ENCODE peak calls at places on chromosomes 12 and 14, in ten cellular contexts. One of them, this sample, is unnamed.

GRCh38 chr12:108199111-108199510 is 70.0 kb downstream of the WSCD2 start:
- DNase-seq in SK-N-SH: peak; percentile 49
- DNase-seq in ovary: no peak
- DNase-seq in pancreas: no peak
- DNase-seq in psoas muscle: no peak
- DNase-seq in PC-9: no peak
- DNase-seq in AG04449: no peak
- DNase-seq in HFF-Myc: no peak
- DNase-seq in lower leg skin: no peak
- DNase-seq in RWPE2: no peak
- DNase-seq in this sample: no peak

GRCh38 chr12:120041386-120042231 is 52.6 kb downstream of the BICDL1 start:
- DNase-seq in SK-N-SH: no peak
- DNase-seq in ovary: no peak
- DNase-seq in pancreas: no peak
- DNase-seq in psoas muscle: no peak
- DNase-seq in PC-9: no peak
- DNase-seq in AG04449: no peak
- DNase-seq in HFF-Myc: no peak
- DNase-seq in lower leg skin: peak; percentile 35
- DNase-seq in RWPE2: no peak
- DNase-seq in this sample: no peak

GRCh38 chr12:109839444-109839843 is 6.2 kb upstream of the TRPV4 start:
- DNase-seq in SK-N-SH: no peak
- DNase-seq in ovary: no peak
- DNase-seq in pancreas: no peak
- DNase-seq in psoas muscle: no peak
- DNase-seq in PC-9: no peak
- DNase-seq in AG04449: no peak
- DNase-seq in HFF-Myc: no peak
- DNase-seq in lower leg skin: no peak
- DNase-seq in RWPE2: no peak
- DNase-seq in this sample: no peak

GRCh38 chr14:105865266-105865903 is 339.0 kb downstream of the TMEM121 start:
- DNase-seq in SK-N-SH: no peak
- DNase-seq in ovary: peak; percentile 5
- DNase-seq in pancreas: peak; percentile 43
- DNase-seq in psoas muscle: no peak
- DNase-seq in PC-9: no peak
- DNase-seq in AG04449: no peak
- DNase-seq in HFF-Myc: no peak
- DNase-seq in lower leg skin: no peak
- DNase-seq in RWPE2: peak; percentile 62
- DNase-seq in this sample: no peak

GRCh38 chr14:99270491-99271287 is 1.3 kb downstream of the BCL11B start:
- DNase-seq in SK-N-SH: peak; percentile 54
- DNase-seq in ovary: no peak
- DNase-seq in pancreas: no peak
- DNase-seq in psoas muscle: no peak
- DNase-seq in PC-9: no peak
- DNase-seq in AG04449: no peak
- DNase-seq in HFF-Myc: no peak
- DNase-seq in lower leg skin: no peak
- DNase-seq in RWPE2: no peak
- DNase-seq in this sample: no peak

GRCh38 chr12:93387780-93388179 is 10.1 kb downstream of the NUDT4 start:
- DNase-seq in SK-N-SH: no peak
- DNase-seq in ovary: no peak
- DNase-seq in pancreas: no peak
- DNase-seq in psoas muscle: no peak
- DNase-seq in PC-9: no peak
- DNase-seq in AG04449: no peak
- DNase-seq in HFF-Myc: no peak
- DNase-seq in lower leg skin: no peak
- DNase-seq in RWPE2: no peak
- DNase-seq in this sample: no peak

GRCh38 chr14:33207467-33208015 is 268.9 kb downstream of the NPAS3 start:
- DNase-seq in SK-N-SH: no peak
- DNase-seq in ovary: no peak
- DNase-seq in pancreas: no peak
- DNase-seq in psoas muscle: no peak
- DNase-seq in PC-9: no peak
- DNase-seq in AG04449: no peak
- DNase-seq in HFF-Myc: no peak
- DNase-seq in lower leg skin: no peak
- DNase-seq in RWPE2: no peak
- DNase-seq in this sample: no peak

GRCh38 chr14:103549361-103550311 is 12.8 kb downstream of the BAG5 start:
- DNase-seq in SK-N-SH: peak; percentile 38
- DNase-seq in ovary: no peak
- DNase-seq in pancreas: peak; percentile 63
- DNase-seq in psoas muscle: peak; percentile 31
- DNase-seq in PC-9: no peak
- DNase-seq in AG04449: no peak
- DNase-seq in HFF-Myc: no peak
- DNase-seq in lower leg skin: no peak
- DNase-seq in RWPE2: peak; percentile 70
- DNase-seq in this sample: no peak

GRCh38 chr14:94558842-94559241 is 2.4 kb upstream of the SERPINA4 start:
- DNase-seq in SK-N-SH: no peak
- DNase-seq in ovary: no peak
- DNase-seq in pancreas: no peak
- DNase-seq in psoas muscle: no peak
- DNase-seq in PC-9: no peak
- DNase-seq in AG04449: no peak
- DNase-seq in HFF-Myc: no peak
- DNase-seq in lower leg skin: no peak
- DNase-seq in RWPE2: peak; percentile 10
- DNase-seq in this sample: no peak

GRCh38 chr12:62631531-62632520 is 165.2 kb downstream of the MON2 start:
- DNase-seq in SK-N-SH: peak; percentile 89
- DNase-seq in ovary: peak; percentile 62
- DNase-seq in pancreas: peak; percentile 80
- DNase-seq in psoas muscle: peak; percentile 55
- DNase-seq in PC-9: peak; percentile 57
- DNase-seq in AG04449: peak; percentile 24
- DNase-seq in HFF-Myc: peak; percentile 35
- DNase-seq in lower leg skin: peak; percentile 51
- DNase-seq in RWPE2: no peak
- DNase-seq in this sample: peak; percentile 66

GRCh38 chr14:94884616-94885230 is 114.8 kb upstream of the GSC start:
- DNase-seq in SK-N-SH: no peak
- DNase-seq in ovary: no peak
- DNase-seq in pancreas: no peak
- DNase-seq in psoas muscle: no peak
- DNase-seq in PC-9: no peak
- DNase-seq in AG04449: no peak
- DNase-seq in HFF-Myc: no peak
- DNase-seq in lower leg skin: no peak
- DNase-seq in RWPE2: no peak
- DNase-seq in this sample: no peak

GRCh38 chr14:52545584-52546317 is 6.6 kb downstream of the TXNDC16 start:
- DNase-seq in SK-N-SH: no peak
- DNase-seq in ovary: no peak
- DNase-seq in pancreas: no peak
- DNase-seq in psoas muscle: no peak
- DNase-seq in PC-9: no peak
- DNase-seq in AG04449: no peak
- DNase-seq in HFF-Myc: no peak
- DNase-seq in lower leg skin: no peak
- DNase-seq in RWPE2: no peak
- DNase-seq in this sample: no peak

GRCh38 chr12:101767537-101767936 is 28.3 kb upstream of the SYCP3 start:
- DNase-seq in SK-N-SH: no peak
- DNase-seq in ovary: no peak
- DNase-seq in pancreas: no peak
- DNase-seq in psoas muscle: no peak
- DNase-seq in PC-9: no peak
- DNase-seq in AG04449: no peak
- DNase-seq in HFF-Myc: no peak
- DNase-seq in lower leg skin: no peak
- DNase-seq in RWPE2: no peak
- DNase-seq in this sample: no peak

GRCh38 chr14:28635387-28635786 is 131.2 kb upstream of the FOXG1 start:
- DNase-seq in SK-N-SH: no peak
- DNase-seq in ovary: no peak
- DNase-seq in pancreas: no peak
- DNase-seq in psoas muscle: no peak
- DNase-seq in PC-9: peak; percentile 31
- DNase-seq in AG04449: peak; percentile 5
- DNase-seq in HFF-Myc: peak; percentile 2
- DNase-seq in lower leg skin: no peak
- DNase-seq in RWPE2: no peak
- DNase-seq in this sample: no peak

DNA sequence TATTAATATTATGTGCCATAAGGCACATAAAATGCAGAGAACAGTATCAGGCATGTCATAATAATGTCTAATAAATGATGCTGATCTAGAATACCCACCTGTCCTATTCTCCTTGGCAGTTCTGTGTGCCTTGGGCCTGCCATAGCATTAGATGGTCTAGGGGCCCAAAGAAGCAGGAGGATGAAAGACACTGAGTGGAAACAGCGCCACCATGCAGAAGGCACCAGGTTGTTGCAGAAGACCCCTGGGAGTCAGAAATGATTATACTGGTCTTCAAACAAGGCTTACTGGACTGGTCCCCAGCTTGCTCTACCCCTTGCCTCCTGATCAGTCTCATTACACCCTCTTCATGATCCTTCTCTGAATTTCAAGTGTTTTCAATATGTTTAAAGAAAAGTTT is 353.3 kb downstream of the GRIN2B start:
- DNase-seq in SK-N-SH: no peak
- DNase-seq in ovary: no peak
- DNase-seq in pancreas: no peak
- DNase-seq in psoas muscle: no peak
- DNase-seq in PC-9: no peak
- DNase-seq in AG04449: no peak
- DNase-seq in HFF-Myc: no peak
- DNase-seq in lower leg skin: no peak
- DNase-seq in RWPE2: no peak
- DNase-seq in this sample: no peak
- TF ChIP-seq CTCF in SK-N-SH: no peak
- TF ChIP-seq CTCF in ovary: no peak
- TF ChIP-seq CTCF in pancreas: no peak
- TF ChIP-seq CTCF in psoas muscle: no peak
- TF ChIP-seq CTCF in PC-9: no peak
- TF ChIP-seq CTCF in AG04449: no peak
- TF ChIP-seq CTCF in HFF-Myc: no peak
- TF ChIP-seq CTCF in lower leg skin: no peak
- TF ChIP-seq CTCF in RWPE2: no peak
- TF ChIP-seq CTCF in this sample: no peak

DNA sequence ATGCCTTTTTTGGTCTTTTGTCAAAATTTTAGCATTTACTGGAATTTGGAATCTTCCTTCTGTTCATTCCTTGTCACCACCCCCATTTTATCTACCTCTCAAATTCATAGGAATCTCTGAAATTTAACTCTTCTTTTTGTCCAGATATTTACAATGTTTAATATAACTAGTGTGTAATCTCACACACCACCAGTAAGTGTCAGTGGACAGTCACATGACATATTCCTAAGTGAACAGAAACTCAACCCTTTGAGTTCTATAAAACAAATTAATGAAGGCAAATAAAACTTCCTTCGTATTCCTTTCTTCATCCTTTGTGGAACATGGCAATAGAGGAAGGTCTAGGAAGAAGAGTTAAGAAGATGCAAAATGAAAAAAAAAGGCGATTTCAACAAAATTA is 26.6 kb downstream of the ATF7 start:
- DNase-seq in SK-N-SH: no peak
- DNase-seq in ovary: no peak
- DNase-seq in pancreas: no peak
- DNase-seq in psoas muscle: no peak
- DNase-seq in PC-9: no peak
- DNase-seq in AG04449: no peak
- DNase-seq in HFF-Myc: no peak
- DNase-seq in lower leg skin: no peak
- DNase-seq in RWPE2: no peak
- DNase-seq in this sample: no peak
- TF ChIP-seq CTCF in SK-N-SH: peak; percentile 24
- TF ChIP-seq CTCF in ovary: no peak
- TF ChIP-seq CTCF in pancreas: no peak
- TF ChIP-seq CTCF in psoas muscle: peak; percentile 21
- TF ChIP-seq CTCF in PC-9: no peak
- TF ChIP-seq CTCF in AG04449: no peak
- TF ChIP-seq CTCF in HFF-Myc: no peak
- TF ChIP-seq CTCF in lower leg skin: no peak
- TF ChIP-seq CTCF in RWPE2: peak; percentile 48
- TF ChIP-seq CTCF in this sample: no peak

DNA sequence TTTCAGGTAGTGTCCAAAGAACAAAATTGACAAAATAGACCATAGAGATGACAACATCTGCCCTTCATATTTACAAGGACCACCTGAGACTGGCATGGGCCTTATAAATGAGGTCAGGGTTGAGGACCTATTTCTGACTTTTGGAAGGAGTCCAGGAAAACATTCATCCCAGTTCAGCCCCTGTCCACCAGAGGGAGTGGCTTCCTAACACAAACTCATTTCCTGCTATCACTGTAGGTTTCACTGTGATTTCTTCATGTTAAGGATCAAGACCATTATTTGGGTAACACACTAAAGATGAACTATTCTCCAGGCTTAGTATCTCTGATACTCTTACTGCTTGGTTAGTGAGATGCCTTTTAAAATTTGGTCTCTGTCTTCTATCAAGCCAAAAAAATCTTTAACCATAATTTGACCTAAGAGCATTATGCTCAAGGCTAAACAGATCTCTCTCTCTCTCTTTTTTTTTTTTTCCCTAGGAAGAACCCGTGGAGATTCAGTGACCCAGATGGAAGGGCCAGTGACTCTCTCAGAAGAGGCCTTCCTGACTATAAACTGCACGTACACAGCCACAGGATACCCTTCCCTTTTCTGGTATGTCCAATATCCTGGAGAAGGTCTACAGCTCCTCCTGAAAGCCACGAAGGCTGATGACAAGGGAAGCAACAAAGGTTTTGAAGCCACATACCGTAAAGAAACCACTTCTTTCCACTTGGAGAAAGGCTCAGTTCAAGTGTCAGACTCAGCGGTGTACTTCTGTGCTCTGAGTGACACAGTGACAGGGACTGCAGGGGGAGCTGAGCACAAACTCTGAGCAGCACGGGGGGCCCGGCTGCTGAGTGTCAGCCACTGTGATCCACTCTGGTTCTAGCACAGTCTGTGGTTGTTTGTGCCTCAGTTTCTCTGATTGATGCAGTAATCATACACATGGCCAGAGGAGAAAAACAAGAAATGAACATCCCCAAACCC is 267.6 kb upstream of the OR4E1 start:
- DNase-seq in SK-N-SH: peak; percentile 9
- DNase-seq in ovary: no peak
- DNase-seq in pancreas: no peak
- DNase-seq in psoas muscle: no peak
- DNase-seq in PC-9: no peak
- DNase-seq in AG04449: no peak
- DNase-seq in HFF-Myc: peak; percentile 2
- DNase-seq in lower leg skin: no peak
- DNase-seq in RWPE2: no peak
- DNase-seq in this sample: no peak
- TF ChIP-seq CTCF in SK-N-SH: peak; percentile 57
- TF ChIP-seq CTCF in ovary: no peak
- TF ChIP-seq CTCF in pancreas: no peak
- TF ChIP-seq CTCF in psoas muscle: peak; percentile 7
- TF ChIP-seq CTCF in PC-9: peak; percentile 66
- TF ChIP-seq CTCF in AG04449: peak; percentile 3
- TF ChIP-seq CTCF in HFF-Myc: peak; percentile 43
- TF ChIP-seq CTCF in lower leg skin: no peak
- TF ChIP-seq CTCF in RWPE2: peak; percentile 73
- TF ChIP-seq CTCF in this sample: peak; percentile 1

GRCh38 chr14:35404496-35405303 is at the start of gene NFKBIA:
- DNase-seq in SK-N-SH: peak; percentile 87
- DNase-seq in ovary: peak; percentile 88
- DNase-seq in pancreas: peak; percentile 97
- DNase-seq in psoas muscle: peak; percentile 92
- DNase-seq in PC-9: peak; percentile 72
- DNase-seq in AG04449: no peak
- DNase-seq in HFF-Myc: no peak
- DNase-seq in lower leg skin: peak; percentile 89
- DNase-seq in RWPE2: peak; percentile 93
- DNase-seq in this sample: no peak
- TF ChIP-seq CTCF in SK-N-SH: peak; percentile 52
- TF ChIP-seq CTCF in ovary: peak; percentile 20
- TF ChIP-seq CTCF in pancreas: no peak
- TF ChIP-seq CTCF in psoas muscle: peak; percentile 26
- TF ChIP-seq CTCF in PC-9: no peak
- TF ChIP-seq CTCF in AG04449: peak; percentile 47
- TF ChIP-seq CTCF in HFF-Myc: peak; percentile 17
- TF ChIP-seq CTCF in lower leg skin: no peak
- TF ChIP-seq CTCF in RWPE2: peak; percentile 72
- TF ChIP-seq CTCF in this sample: peak; percentile 35

This sample was measured in AG09319.